ENCODE peak calls at places on chromosomes 7 and 10, in nine cellular contexts. One of them, this sample, is unnamed.

GRCh38 chr10:33559105-33559504 is 224.6 kb upstream of the NRP1 start:
- DNase-seq in lung: no peak
- DNase-seq in A549: peak; percentile 13
- DNase-seq in IMR-90: peak; percentile 79
- DNase-seq in foreskin keratinocyte: peak; percentile 38
- DNase-seq in cardiac muscle cell: no peak
- DNase-seq in dorsolateral prefrontal cortex: no peak
- DNase-seq in fibroblast of lung: peak; percentile 98
- DNase-seq in lower lobe of right lung: no peak
- DNase-seq in this sample: peak; percentile 84

GRCh38 chr7:28389504-28390385 is 22.6 kb upstream of the CREB5 start:
- DNase-seq in lung: no peak
- DNase-seq in A549: no peak
- DNase-seq in IMR-90: peak; percentile 79
- DNase-seq in foreskin keratinocyte: no peak
- DNase-seq in cardiac muscle cell: peak; percentile 76
- DNase-seq in dorsolateral prefrontal cortex: no peak
- DNase-seq in fibroblast of lung: peak; percentile 62
- DNase-seq in lower lobe of right lung: no peak
- DNase-seq in this sample: no peak

GRCh38 chr7:23967949-23968599 is 258.1 kb downstream of the STK31 start:
- DNase-seq in lung: no peak
- DNase-seq in A549: no peak
- DNase-seq in IMR-90: no peak
- DNase-seq in foreskin keratinocyte: no peak
- DNase-seq in cardiac muscle cell: no peak
- DNase-seq in dorsolateral prefrontal cortex: no peak
- DNase-seq in fibroblast of lung: no peak
- DNase-seq in lower lobe of right lung: no peak
- DNase-seq in this sample: no peak

GRCh38 chr7:157397751-157398691 is 61.2 kb downstream of the DNAJB6 start:
- DNase-seq in lung: peak; percentile 40
- DNase-seq in A549: peak; percentile 59
- DNase-seq in IMR-90: peak; percentile 81
- DNase-seq in foreskin keratinocyte: no peak
- DNase-seq in cardiac muscle cell: peak; percentile 69
- DNase-seq in dorsolateral prefrontal cortex: no peak
- DNase-seq in fibroblast of lung: peak; percentile 71
- DNase-seq in lower lobe of right lung: peak; percentile 58
- DNase-seq in this sample: peak; percentile 9

GRCh38 chr7:130721486-130722277 is 12.3 kb downstream of the KLF14 start:
- DNase-seq in lung: peak; percentile 61
- DNase-seq in A549: peak; percentile 35
- DNase-seq in IMR-90: peak; percentile 69
- DNase-seq in foreskin keratinocyte: no peak
- DNase-seq in cardiac muscle cell: peak; percentile 85
- DNase-seq in dorsolateral prefrontal cortex: peak; percentile 63
- DNase-seq in fibroblast of lung: peak; percentile 69
- DNase-seq in lower lobe of right lung: peak; percentile 66
- DNase-seq in this sample: no peak

GRCh38 chr7:81684513-81685262 is 85.2 kb downstream of the HGF start:
- DNase-seq in lung: peak; percentile 77
- DNase-seq in A549: peak; percentile 71
- DNase-seq in IMR-90: peak; percentile 100
- DNase-seq in foreskin keratinocyte: peak; percentile 95
- DNase-seq in cardiac muscle cell: peak; percentile 60
- DNase-seq in dorsolateral prefrontal cortex: peak; percentile 93
- DNase-seq in fibroblast of lung: peak; percentile 100
- DNase-seq in lower lobe of right lung: peak; percentile 70
- DNase-seq in this sample: peak; percentile 91

GRCh38 chr7:85191383-85191782 is 4.5 kb upstream of the SEMA3D start:
- DNase-seq in lung: no peak
- DNase-seq in A549: peak; percentile 7
- DNase-seq in IMR-90: peak; percentile 13
- DNase-seq in foreskin keratinocyte: no peak
- DNase-seq in cardiac muscle cell: no peak
- DNase-seq in dorsolateral prefrontal cortex: no peak
- DNase-seq in fibroblast of lung: peak; percentile 36
- DNase-seq in lower lobe of right lung: no peak
- DNase-seq in this sample: peak; percentile 25

GRCh38 chr7:123871998-123872867 is 27.3 kb downstream of the HYAL4 start:
- DNase-seq in lung: peak; percentile 42
- DNase-seq in A549: peak; percentile 31
- DNase-seq in IMR-90: peak; percentile 42
- DNase-seq in foreskin keratinocyte: no peak
- DNase-seq in cardiac muscle cell: peak; percentile 75
- DNase-seq in dorsolateral prefrontal cortex: no peak
- DNase-seq in fibroblast of lung: peak; percentile 23
- DNase-seq in lower lobe of right lung: no peak
- DNase-seq in this sample: peak; percentile 49

GRCh38 chr7:31075006-31075405 is 22.9 kb downstream of the ADCYAP1R1 start:
- DNase-seq in lung: no peak
- DNase-seq in A549: no peak
- DNase-seq in IMR-90: no peak
- DNase-seq in foreskin keratinocyte: no peak
- DNase-seq in cardiac muscle cell: no peak
- DNase-seq in dorsolateral prefrontal cortex: peak; percentile 18
- DNase-seq in fibroblast of lung: no peak
- DNase-seq in lower lobe of right lung: peak; percentile 31
- DNase-seq in this sample: no peak

GRCh38 chr7:125670926-125671572 is 741.4 kb upstream of the POT1 start:
- DNase-seq in lung: no peak
- DNase-seq in A549: no peak
- DNase-seq in IMR-90: no peak
- DNase-seq in foreskin keratinocyte: no peak
- DNase-seq in cardiac muscle cell: peak; percentile 41
- DNase-seq in dorsolateral prefrontal cortex: no peak
- DNase-seq in fibroblast of lung: peak; percentile 28
- DNase-seq in lower lobe of right lung: no peak
- DNase-seq in this sample: peak; percentile 3

DNA sequence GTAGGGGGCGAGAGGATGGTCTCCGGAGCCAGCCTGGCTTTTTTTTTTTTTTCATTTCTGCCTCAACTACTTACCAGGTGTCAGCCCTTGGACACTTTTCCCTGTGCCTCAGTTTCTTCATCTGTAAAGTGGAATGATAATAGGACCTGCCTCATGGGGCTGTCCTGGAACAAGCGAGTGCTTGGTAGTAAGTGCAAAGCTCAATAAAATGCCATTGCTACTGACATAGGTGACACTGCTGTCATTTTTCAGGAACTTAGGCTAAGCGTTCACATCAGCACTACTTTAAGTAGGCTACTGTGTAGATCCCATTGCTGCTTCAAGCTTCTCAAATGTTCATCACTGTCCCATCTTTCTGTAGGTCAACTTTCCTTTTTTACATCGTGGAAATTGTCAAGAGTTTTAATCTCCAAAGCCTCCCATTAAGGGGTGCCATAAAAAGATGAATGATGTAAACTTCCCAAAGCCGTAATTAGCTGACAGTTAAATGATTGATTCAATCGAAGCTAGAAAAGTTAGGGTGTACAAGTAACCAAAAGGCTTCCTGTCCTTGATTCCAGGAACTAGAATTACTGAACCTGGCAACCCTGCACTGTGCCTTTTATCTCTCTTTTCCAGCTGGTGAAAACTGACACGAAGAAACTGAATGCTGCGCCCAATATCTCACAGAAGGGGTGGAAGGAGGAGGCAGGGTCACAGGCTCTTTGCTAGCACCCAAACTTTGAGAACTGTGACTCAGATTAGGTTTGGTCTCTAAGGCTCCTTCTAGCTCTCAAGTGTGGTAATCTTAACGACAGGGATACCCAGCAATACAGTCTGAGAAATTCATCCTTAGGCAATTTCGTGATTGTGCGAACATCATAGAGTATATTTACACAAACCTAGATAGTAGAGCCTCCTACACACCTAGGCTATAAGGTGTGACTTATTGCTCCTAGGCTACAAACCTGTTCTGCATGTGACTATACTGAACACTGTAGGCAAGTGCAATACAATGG is 853 bp upstream of the USP6NL start:
- DNase-seq in lung: no peak
- DNase-seq in A549: no peak
- DNase-seq in IMR-90: no peak
- DNase-seq in foreskin keratinocyte: no peak
- DNase-seq in cardiac muscle cell: no peak
- DNase-seq in dorsolateral prefrontal cortex: no peak
- DNase-seq in fibroblast of lung: no peak
- DNase-seq in lower lobe of right lung: no peak
- DNase-seq in this sample: no peak
- H3K27ac ChIP-seq in lung: peak overlapping the region; percentile 92
- H3K27ac ChIP-seq in A549: peak overlapping the region; percentile 86
- H3K27ac ChIP-seq in IMR-90: peak overlapping the region; percentile 59
- H3K27ac ChIP-seq in foreskin keratinocyte: no peak overlapping the region
- H3K27ac ChIP-seq in cardiac muscle cell: peak overlapping the region; percentile 94
- H3K27ac ChIP-seq in dorsolateral prefrontal cortex: peak overlapping the region; percentile 83
- H3K27ac ChIP-seq in fibroblast of lung: no peak overlapping the region
- H3K27ac ChIP-seq in lower lobe of right lung: peak overlapping the region; percentile 89
- H3K27ac ChIP-seq in this sample: peak overlapping the region; percentile 87

GRCh38 chr7:143896667-143897066 is 5.3 kb downstream of the TCAF1 start:
- DNase-seq in lung: no peak
- DNase-seq in A549: no peak
- DNase-seq in IMR-90: no peak
- DNase-seq in foreskin keratinocyte: no peak
- DNase-seq in cardiac muscle cell: no peak
- DNase-seq in dorsolateral prefrontal cortex: no peak
- DNase-seq in fibroblast of lung: no peak
- DNase-seq in lower lobe of right lung: no peak
- DNase-seq in this sample: no peak

GRCh38 chr7:143889068-143889467 is 12.9 kb downstream of the TCAF1 start:
- DNase-seq in lung: no peak
- DNase-seq in A549: no peak
- DNase-seq in IMR-90: no peak
- DNase-seq in foreskin keratinocyte: no peak
- DNase-seq in cardiac muscle cell: no peak
- DNase-seq in dorsolateral prefrontal cortex: no peak
- DNase-seq in fibroblast of lung: no peak
- DNase-seq in lower lobe of right lung: no peak
- DNase-seq in this sample: no peak

GRCh38 chr7:143891457-143891856 is 10.5 kb downstream of the TCAF1 start:
- DNase-seq in lung: no peak
- DNase-seq in A549: no peak
- DNase-seq in IMR-90: no peak
- DNase-seq in foreskin keratinocyte: no peak
- DNase-seq in cardiac muscle cell: no peak
- DNase-seq in dorsolateral prefrontal cortex: no peak
- DNase-seq in fibroblast of lung: no peak
- DNase-seq in lower lobe of right lung: no peak
- DNase-seq in this sample: no peak

GRCh38 chr7:143890558-143890957 is 11.4 kb downstream of the TCAF1 start:
- DNase-seq in lung: no peak
- DNase-seq in A549: no peak
- DNase-seq in IMR-90: no peak
- DNase-seq in foreskin keratinocyte: no peak
- DNase-seq in cardiac muscle cell: no peak
- DNase-seq in dorsolateral prefrontal cortex: no peak
- DNase-seq in fibroblast of lung: no peak
- DNase-seq in lower lobe of right lung: no peak
- DNase-seq in this sample: no peak

GRCh38 chr7:143892527-143893300 is 9.3 kb downstream of the TCAF1 start:
- DNase-seq in lung: no peak
- DNase-seq in A549: no peak
- DNase-seq in IMR-90: peak; percentile 18
- DNase-seq in foreskin keratinocyte: no peak
- DNase-seq in cardiac muscle cell: peak; percentile 33
- DNase-seq in dorsolateral prefrontal cortex: no peak
- DNase-seq in fibroblast of lung: peak; percentile 40
- DNase-seq in lower lobe of right lung: no peak
- DNase-seq in this sample: no peak
- TF ChIP-seq CTCF in lung: no peak
- TF ChIP-seq CTCF in A549: no peak
- TF ChIP-seq CTCF in IMR-90: peak; percentile 29
- TF ChIP-seq CTCF in foreskin keratinocyte: peak; percentile 58
- TF ChIP-seq CTCF in cardiac muscle cell: peak; percentile 43
- TF ChIP-seq CTCF in dorsolateral prefrontal cortex: no peak
- TF ChIP-seq CTCF in fibroblast of lung: peak; percentile 55
- TF ChIP-seq CTCF in lower lobe of right lung: peak; percentile 16
- TF ChIP-seq CTCF in this sample: no peak

DNA sequence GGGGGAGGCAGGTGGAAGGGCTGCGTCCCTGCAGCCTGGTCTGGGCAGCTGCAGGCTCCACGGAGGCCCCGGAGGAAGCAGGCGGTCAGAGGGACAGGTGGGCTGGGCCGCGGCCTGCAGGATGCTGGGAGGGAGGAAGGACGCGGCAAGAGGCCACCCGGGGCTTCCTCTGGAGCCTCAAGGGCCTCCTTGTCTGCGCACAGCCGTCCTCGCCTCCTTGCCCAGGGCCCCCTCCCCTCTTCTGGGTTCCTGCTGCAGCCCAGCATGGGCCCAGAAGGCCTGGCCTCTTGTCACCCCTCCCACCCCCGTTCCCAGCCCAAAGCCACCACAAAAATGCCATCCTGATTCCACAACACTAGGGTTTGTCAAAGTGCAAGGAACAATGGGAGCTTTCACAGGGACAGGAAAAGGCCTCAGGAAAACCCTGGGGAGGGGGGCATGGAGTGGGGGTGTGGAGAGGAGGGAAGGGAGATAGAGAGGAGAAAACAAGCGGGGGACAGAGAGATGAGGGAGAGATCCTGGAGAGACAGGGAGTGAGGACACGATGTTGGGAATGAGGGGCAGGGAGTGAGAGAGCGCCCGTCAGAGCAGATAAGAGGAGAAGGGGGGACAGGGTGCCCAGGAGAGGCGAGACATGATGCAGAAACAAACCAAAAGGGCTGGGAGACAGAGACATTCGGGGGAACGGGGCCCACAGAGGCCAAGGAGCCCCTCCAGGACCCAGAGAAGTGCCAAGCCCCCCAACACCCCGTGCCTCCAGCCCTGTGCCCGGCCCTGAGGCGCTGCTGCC is 41.8 kb downstream of the ZCCHC24 start:
- DNase-seq in lung: no peak
- DNase-seq in A549: no peak
- DNase-seq in IMR-90: no peak
- DNase-seq in foreskin keratinocyte: no peak
- DNase-seq in cardiac muscle cell: no peak
- DNase-seq in dorsolateral prefrontal cortex: peak; percentile 68
- DNase-seq in fibroblast of lung: peak; percentile 62
- DNase-seq in lower lobe of right lung: peak; percentile 57
- DNase-seq in this sample: no peak
- H3K27ac ChIP-seq in lung: peak overlapping the region; percentile 45
- H3K27ac ChIP-seq in A549: no peak overlapping the region
- H3K27ac ChIP-seq in IMR-90: peak overlapping the region; percentile 50
- H3K27ac ChIP-seq in foreskin keratinocyte: no peak overlapping the region
- H3K27ac ChIP-seq in cardiac muscle cell: peak overlapping the region; percentile 92
- H3K27ac ChIP-seq in dorsolateral prefrontal cortex: no peak overlapping the region
- H3K27ac ChIP-seq in fibroblast of lung: peak overlapping the region; percentile 65
- H3K27ac ChIP-seq in lower lobe of right lung: peak overlapping the region; percentile 82
- H3K27ac ChIP-seq in this sample: peak overlapping the region; percentile 13

GRCh38 chr10:70747192-70747965 is 37.8 kb downstream of the TBATA start:
- DNase-seq in lung: no peak
- DNase-seq in A549: no peak
- DNase-seq in IMR-90: no peak
- DNase-seq in foreskin keratinocyte: no peak
- DNase-seq in cardiac muscle cell: no peak
- DNase-seq in dorsolateral prefrontal cortex: no peak
- DNase-seq in fibroblast of lung: no peak
- DNase-seq in lower lobe of right lung: no peak
- DNase-seq in this sample: no peak
- TF ChIP-seq CTCF in lung: no peak
- TF ChIP-seq CTCF in A549: no peak
- TF ChIP-seq CTCF in IMR-90: no peak
- TF ChIP-seq CTCF in foreskin keratinocyte: no peak
- TF ChIP-seq CTCF in cardiac muscle cell: no peak
- TF ChIP-seq CTCF in dorsolateral prefrontal cortex: no peak
- TF ChIP-seq CTCF in fibroblast of lung: no peak
- TF ChIP-seq CTCF in lower lobe of right lung: no peak
- TF ChIP-seq CTCF in this sample: no peak

GRCh38 chr7:45700556-45700955 is 126.4 kb downstream of the ADCY1 start:
- DNase-seq in lung: no peak
- DNase-seq in A549: no peak
- DNase-seq in IMR-90: no peak
- DNase-seq in foreskin keratinocyte: no peak
- DNase-seq in cardiac muscle cell: peak; percentile 45
- DNase-seq in dorsolateral prefrontal cortex: no peak
- DNase-seq in fibroblast of lung: no peak
- DNase-seq in lower lobe of right lung: no peak
- DNase-seq in this sample: no peak
- H3K27ac ChIP-seq in lung: no peak overlapping the region
- H3K27ac ChIP-seq in A549: no peak overlapping the region
- H3K27ac ChIP-seq in IMR-90: no peak overlapping the region
- H3K27ac ChIP-seq in foreskin keratinocyte: no peak overlapping the region
- H3K27ac ChIP-seq in cardiac muscle cell: peak overlapping the region; percentile 35
- H3K27ac ChIP-seq in dorsolateral prefrontal cortex: peak overlapping the region; percentile 33
- H3K27ac ChIP-seq in fibroblast of lung: no peak overlapping the region
- H3K27ac ChIP-seq in lower lobe of right lung: peak overlapping the region; percentile 18
- H3K27ac ChIP-seq in this sample: no peak overlapping the region

This sample was measured in RWPE1.